ENCODE peak calls at places on chromosome 7, in seven cellular contexts. One of them, this sample, is unnamed.
A peak's percentile ranks its signal among the peaks of the same experiment; 100 is the strongest.

GRCh38 chr7:44994877-44995554 is 5.0 kb upstream of the CCM2 start:
- DNase-seq in IMR-90: no peak
- DNase-seq in HCT116: no peak
- DNase-seq in body of pancreas: no peak
- DNase-seq in tibial nerve: no peak
- DNase-seq in K562: peak; percentile 94
- DNase-seq in spleen: no peak
- DNase-seq in this sample: no peak

GRCh38 chr7:6171532-6172330 is 100.7 kb downstream of the CYTH3 start:
- DNase-seq in IMR-90: no peak
- DNase-seq in HCT116: no peak
- DNase-seq in body of pancreas: no peak
- DNase-seq in tibial nerve: no peak
- DNase-seq in K562: no peak
- DNase-seq in spleen: no peak
- DNase-seq in this sample: no peak

GRCh38 chr7:129990403-129991192 is 37.8 kb upstream of the UBE2H start:
- DNase-seq in IMR-90: peak; percentile 25
- DNase-seq in HCT116: no peak
- DNase-seq in body of pancreas: no peak
- DNase-seq in tibial nerve: no peak
- DNase-seq in K562: no peak
- DNase-seq in spleen: peak; percentile 68
- DNase-seq in this sample: no peak

GRCh38 chr7:98348726-98349474 is 52.0 kb downstream of the BAIAP2L1 start:
- DNase-seq in IMR-90: no peak
- DNase-seq in HCT116: no peak
- DNase-seq in body of pancreas: no peak
- DNase-seq in tibial nerve: no peak
- DNase-seq in K562: peak; percentile 67
- DNase-seq in spleen: no peak
- DNase-seq in this sample: no peak

GRCh38 chr7:28075674-28076358 is 104.8 kb downstream of the JAZF1 start:
- DNase-seq in IMR-90: peak; percentile 42
- DNase-seq in HCT116: no peak
- DNase-seq in body of pancreas: no peak
- DNase-seq in tibial nerve: no peak
- DNase-seq in K562: no peak
- DNase-seq in spleen: no peak
- DNase-seq in this sample: no peak

GRCh38 chr7:7554647-7555575 is 11.8 kb upstream of the MIOS start:
- DNase-seq in IMR-90: no peak
- DNase-seq in HCT116: no peak
- DNase-seq in body of pancreas: no peak
- DNase-seq in tibial nerve: no peak
- DNase-seq in K562: no peak
- DNase-seq in spleen: no peak
- DNase-seq in this sample: no peak

GRCh38 chr7:118583651-118584050 is 359.1 kb downstream of the ANKRD7 start:
- DNase-seq in IMR-90: no peak
- DNase-seq in HCT116: no peak
- DNase-seq in body of pancreas: no peak
- DNase-seq in tibial nerve: no peak
- DNase-seq in K562: no peak
- DNase-seq in spleen: no peak
- DNase-seq in this sample: no peak

GRCh38 chr7:68147621-68148238 is 1151.1 kb downstream of the TYW1 start:
- DNase-seq in IMR-90: no peak
- DNase-seq in HCT116: no peak
- DNase-seq in body of pancreas: no peak
- DNase-seq in tibial nerve: no peak
- DNase-seq in K562: no peak
- DNase-seq in spleen: no peak
- DNase-seq in this sample: no peak

GRCh38 chr7:114875171-114875570 is 46.7 kb upstream of the MDFIC start:
- DNase-seq in IMR-90: no peak
- DNase-seq in HCT116: no peak
- DNase-seq in body of pancreas: no peak
- DNase-seq in tibial nerve: no peak
- DNase-seq in K562: no peak
- DNase-seq in spleen: no peak
- DNase-seq in this sample: no peak

GRCh38 chr7:108299251-108300014 is 156.8 kb downstream of the NRCAM start:
- DNase-seq in IMR-90: no peak
- DNase-seq in HCT116: no peak
- DNase-seq in body of pancreas: no peak
- DNase-seq in tibial nerve: no peak
- DNase-seq in K562: no peak
- DNase-seq in spleen: no peak
- DNase-seq in this sample: no peak

GRCh38 chr7:104650991-104651680 is 322.7 kb downstream of the LHFPL3 start:
- DNase-seq in IMR-90: no peak
- DNase-seq in HCT116: no peak
- DNase-seq in body of pancreas: peak; percentile 59
- DNase-seq in tibial nerve: no peak
- DNase-seq in K562: no peak
- DNase-seq in spleen: no peak
- DNase-seq in this sample: no peak

GRCh38 chr7:158098125-158099030 is 489.2 kb downstream of the PTPRN2 start:
- DNase-seq in IMR-90: no peak
- DNase-seq in HCT116: no peak
- DNase-seq in body of pancreas: no peak
- DNase-seq in tibial nerve: no peak
- DNase-seq in K562: no peak
- DNase-seq in spleen: peak; percentile 69
- DNase-seq in this sample: no peak

GRCh38 chr7:1654111-1654510 is 16.0 kb upstream of the ELFN1 start:
- DNase-seq in IMR-90: no peak
- DNase-seq in HCT116: no peak
- DNase-seq in body of pancreas: no peak
- DNase-seq in tibial nerve: no peak
- DNase-seq in K562: no peak
- DNase-seq in spleen: no peak
- DNase-seq in this sample: no peak

GRCh38 chr7:148686312-148686937 is 12.3 kb upstream of the CUL1 start:
- DNase-seq in IMR-90: no peak
- DNase-seq in HCT116: no peak
- DNase-seq in body of pancreas: no peak
- DNase-seq in tibial nerve: no peak
- DNase-seq in K562: no peak
- DNase-seq in spleen: no peak
- DNase-seq in this sample: no peak

GRCh38 chr7:19368540-19368939 is 223.3 kb upstream of the FERD3L start:
- DNase-seq in IMR-90: no peak
- DNase-seq in HCT116: no peak
- DNase-seq in body of pancreas: no peak
- DNase-seq in tibial nerve: no peak
- DNase-seq in K562: no peak
- DNase-seq in spleen: no peak
- DNase-seq in this sample: no peak

GRCh38 chr7:114921636-114922150 is at the start of gene MDFIC:
- DNase-seq in IMR-90: no peak
- DNase-seq in HCT116: no peak
- DNase-seq in body of pancreas: peak; percentile 43
- DNase-seq in tibial nerve: no peak
- DNase-seq in K562: no peak
- DNase-seq in spleen: peak; percentile 75
- DNase-seq in this sample: peak; percentile 23

GRCh38 chr7:84455788-84456187 is 261.2 kb upstream of the SEMA3A start:
- DNase-seq in IMR-90: peak; percentile 30
- DNase-seq in HCT116: no peak
- DNase-seq in body of pancreas: no peak
- DNase-seq in tibial nerve: no peak
- DNase-seq in K562: no peak
- DNase-seq in spleen: no peak
- DNase-seq in this sample: no peak

GRCh38 chr7:32045228-32045627 is 25.0 kb downstream of the PDE1C start:
- DNase-seq in IMR-90: no peak
- DNase-seq in HCT116: no peak
- DNase-seq in body of pancreas: no peak
- DNase-seq in tibial nerve: no peak
- DNase-seq in K562: no peak
- DNase-seq in spleen: no peak
- DNase-seq in this sample: no peak
- H3K27ac ChIP-seq in IMR-90: no peak overlapping the region
- H3K27ac ChIP-seq in HCT116: no peak overlapping the region
- H3K27ac ChIP-seq in body of pancreas: no peak overlapping the region
- H3K27ac ChIP-seq in tibial nerve: no peak overlapping the region
- H3K27ac ChIP-seq in K562: no peak overlapping the region
- H3K27ac ChIP-seq in spleen: no peak overlapping the region
- H3K27ac ChIP-seq in this sample: no peak overlapping the region

GRCh38 chr7:156640257-156640948 is at the start of gene RNF32:
- DNase-seq in IMR-90: peak; percentile 86
- DNase-seq in HCT116: peak; percentile 82
- DNase-seq in body of pancreas: peak; percentile 97
- DNase-seq in tibial nerve: peak; percentile 70
- DNase-seq in K562: peak; percentile 100
- DNase-seq in spleen: peak; percentile 98
- DNase-seq in this sample: peak; percentile 94
- TF ChIP-seq POLR2A in IMR-90: peak; percentile 63
- TF ChIP-seq POLR2A in HCT116: no peak
- TF ChIP-seq POLR2A in body of pancreas: peak; percentile 36
- TF ChIP-seq POLR2A in tibial nerve: peak; percentile 10
- TF ChIP-seq POLR2A in K562: peak; percentile 90
- TF ChIP-seq POLR2A in spleen: no peak
- TF ChIP-seq POLR2A in this sample: no peak

GRCh38 chr7:90709501-90710465 is 113.7 kb downstream of the CDK14 start:
- DNase-seq in IMR-90: peak; percentile 78
- DNase-seq in HCT116: no peak
- DNase-seq in body of pancreas: peak; percentile 58
- DNase-seq in tibial nerve: no peak
- DNase-seq in K562: no peak
- DNase-seq in spleen: no peak
- DNase-seq in this sample: no peak
- H3K27ac ChIP-seq in IMR-90: no peak overlapping the region
- H3K27ac ChIP-seq in HCT116: no peak overlapping the region
- H3K27ac ChIP-seq in body of pancreas: peak overlapping the region; percentile 63
- H3K27ac ChIP-seq in tibial nerve: peak overlapping the region; percentile 11
- H3K27ac ChIP-seq in K562: no peak overlapping the region
- H3K27ac ChIP-seq in spleen: peak overlapping the region; percentile 9
- H3K27ac ChIP-seq in this sample: no peak overlapping the region

GRCh38 chr7:10908600-10908999 is 65.1 kb upstream of the PHF14 start:
- DNase-seq in IMR-90: no peak
- DNase-seq in HCT116: no peak
- DNase-seq in body of pancreas: no peak
- DNase-seq in tibial nerve: no peak
- DNase-seq in K562: no peak
- DNase-seq in spleen: no peak
- DNase-seq in this sample: no peak
- TF ChIP-seq POLR2A in IMR-90: no peak
- TF ChIP-seq POLR2A in HCT116: no peak
- TF ChIP-seq POLR2A in body of pancreas: no peak
- TF ChIP-seq POLR2A in tibial nerve: no peak
- TF ChIP-seq POLR2A in K562: no peak
- TF ChIP-seq POLR2A in spleen: no peak
- TF ChIP-seq POLR2A in this sample: no peak

GRCh38 chr7:107069457-107069856 is 25.0 kb downstream of the PRKAR2B start:
- DNase-seq in IMR-90: no peak
- DNase-seq in HCT116: no peak
- DNase-seq in body of pancreas: no peak
- DNase-seq in tibial nerve: no peak
- DNase-seq in K562: no peak
- DNase-seq in spleen: no peak
- DNase-seq in this sample: peak; percentile 50
- H3K27ac ChIP-seq in IMR-90: no peak overlapping the region
- H3K27ac ChIP-seq in HCT116: no peak overlapping the region
- H3K27ac ChIP-seq in body of pancreas: no peak overlapping the region
- H3K27ac ChIP-seq in tibial nerve: no peak overlapping the region
- H3K27ac ChIP-seq in K562: no peak overlapping the region
- H3K27ac ChIP-seq in spleen: peak overlapping the region; percentile 24
- H3K27ac ChIP-seq in this sample: peak overlapping the region; percentile 8

DNA sequence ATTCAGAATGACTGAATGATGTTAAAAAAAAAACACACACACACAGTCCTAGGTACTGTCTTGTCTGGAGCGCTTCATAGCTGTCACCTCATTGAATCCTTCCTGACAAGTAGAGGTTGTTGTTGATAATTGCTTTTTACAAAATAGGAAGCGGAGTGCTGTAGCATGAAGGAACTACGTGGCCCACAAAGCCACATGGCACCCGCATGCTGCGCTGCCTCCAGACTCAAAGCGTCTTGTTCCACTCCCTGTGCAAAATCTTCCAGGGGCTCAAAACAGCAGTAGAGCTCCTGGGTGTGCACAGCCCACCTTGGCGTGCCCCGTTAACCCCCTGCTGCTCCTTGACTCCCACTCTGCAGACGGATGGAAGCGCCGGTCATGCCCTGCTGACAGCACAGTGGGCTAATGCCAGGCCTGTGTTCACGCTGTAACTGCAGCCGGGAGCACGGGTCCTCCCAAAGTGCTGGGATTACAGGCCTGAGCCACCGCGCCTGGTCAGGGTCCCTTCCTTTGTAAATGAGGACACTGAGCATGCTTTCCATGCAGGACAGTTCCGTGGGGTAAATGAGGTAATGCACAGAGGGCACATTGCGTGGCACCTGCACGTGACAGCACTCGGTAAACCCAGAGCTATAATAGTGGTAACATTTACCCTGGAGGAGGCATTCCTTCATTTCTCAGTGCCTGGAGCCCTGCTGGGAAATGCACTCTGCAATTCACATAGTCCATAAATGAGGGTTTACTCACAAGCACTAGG is 91.1 kb upstream of the GNA12 start:
- DNase-seq in IMR-90: no peak
- DNase-seq in HCT116: no peak
- DNase-seq in body of pancreas: no peak
- DNase-seq in tibial nerve: no peak
- DNase-seq in K562: no peak
- DNase-seq in spleen: peak; percentile 68
- DNase-seq in this sample: no peak
- TF ChIP-seq POLR2A in IMR-90: no peak
- TF ChIP-seq POLR2A in HCT116: no peak
- TF ChIP-seq POLR2A in body of pancreas: no peak
- TF ChIP-seq POLR2A in tibial nerve: no peak
- TF ChIP-seq POLR2A in K562: no peak
- TF ChIP-seq POLR2A in spleen: no peak
- TF ChIP-seq POLR2A in this sample: no peak